ENCODE peak calls at places on chromosomes 6 and 20, in ten cellular contexts. K, M, Y, N, Q, O, S, E, A and X are unnamed samples.

GRCh38 chr6:87183687-87184086 is 28.3 kb downstream of the ZNF292 start:
- DNase-seq in K (peak; percentile 77), M (no peak), Y (no peak), N (no peak), Q (no peak), O (peak; percentile 2), S (peak; percentile 87), E (peak; percentile 45), A (no peak), X (no peak)

GRCh38 chr6:112037783-112038216 is 16.1 kb upstream of the CCN6 start:
- DNase-seq in K (peak; percentile 90), M (peak; percentile 43), Y (no peak), N (no peak), Q (peak; percentile 67), O (peak; percentile 97), S (peak; percentile 93), E (peak; percentile 98), A (no peak), X (no peak)

GRCh38 chr20:13397300-13397724 is 176.2 kb downstream of the ISM1 start:
- DNase-seq in K (peak; percentile 53), M (no peak), Y (no peak), N (no peak), Q (no peak), O (no peak), S (peak; percentile 56), E (peak; percentile 85), A (no peak), X (no peak)

GRCh38 chr6:39029156-39030011 is 19.2 kb upstream of the GLP1R start:
- DNase-seq in K (no peak), M (no peak), Y (no peak), N (peak; percentile 23), Q (peak; percentile 47), O (peak; percentile 30), S (peak; percentile 4), E (peak; percentile 18), A (peak; percentile 82), X (no peak)

GRCh38 chr6:130734161-130734560 is 93.0 kb upstream of the SMLR1 start:
- DNase-seq in K (no peak), M (no peak), Y (no peak), N (no peak), Q (no peak), O (no peak), S (no peak), E (no peak), A (no peak), X (no peak)

GRCh38 chr6:22098623-22099022 is 198.2 kb downstream of the PRL start:
- DNase-seq in K (peak; percentile 71), M (no peak), Y (no peak), N (no peak), Q (no peak), O (peak; percentile 4), S (peak; percentile 39), E (no peak), A (no peak), X (no peak)

GRCh38 chr6:149107520-149107919 is 210.0 kb upstream of the TAB2 start:
- DNase-seq in K (no peak), M (no peak), Y (no peak), N (no peak), Q (no peak), O (no peak), S (no peak), E (no peak), A (no peak), X (no peak)

GRCh38 chr20:50828363-50829136 is 33.7 kb downstream of the BCAS4 start:
- DNase-seq in K (no peak), M (no peak), Y (no peak), N (no peak), Q (no peak), O (no peak), S (no peak), E (no peak), A (no peak), X (no peak)

GRCh38 chr20:48723308-48724264 is 104.2 kb downstream of the PREX1 start:
- DNase-seq in K (no peak), M (peak; percentile 49), Y (no peak), N (peak; percentile 64), Q (no peak), O (no peak), S (peak; percentile 15), E (no peak), A (no peak), X (no peak)

GRCh38 chr6:134795001-134795400 is 154.9 kb downstream of the ALDH8A1 start:
- DNase-seq in K (no peak), M (no peak), Y (no peak), N (no peak), Q (no peak), O (no peak), S (no peak), E (no peak), A (no peak), X (no peak)

GRCh38 chr6:134902074-134902861 is 47.6 kb downstream of the ALDH8A1 start:
- DNase-seq in K (no peak), M (no peak), Y (no peak), N (no peak), Q (no peak), O (no peak), S (no peak), E (peak; percentile 15), A (no peak), X (no peak)

GRCh38 chr6:26243742-26244141 is 121.3 kb upstream of the BTN3A2 start:
- DNase-seq in K (no peak), M (no peak), Y (no peak), N (no peak), Q (no peak), O (no peak), S (no peak), E (no peak), A (no peak), X (no peak)

GRCh38 chr6:37699138-37699766 is 1.6 kb upstream of the MDGA1 start:
- DNase-seq in K (no peak), M (no peak), Y (peak; percentile 89), N (no peak), Q (no peak), O (no peak), S (no peak), E (no peak), A (no peak), X (no peak)

GRCh38 chr6:68741501-68742343 is 106.6 kb downstream of the ADGRB3 start:
- DNase-seq in K (no peak), M (no peak), Y (no peak), N (no peak), Q (no peak), O (no peak), S (no peak), E (no peak), A (no peak), X (no peak)

GRCh38 chr6:148203281-148203925 is 139.2 kb upstream of the SASH1 start:
- DNase-seq in K (peak; percentile 98), M (no peak), Y (no peak), N (no peak), Q (no peak), O (no peak), S (peak; percentile 65), E (peak; percentile 49), A (no peak), X (no peak)

GRCh38 chr20:58683132-58683531 is 9.5 kb upstream of the NPEPL1 start:
- DNase-seq in K (no peak), M (no peak), Y (no peak), N (no peak), Q (no peak), O (no peak), S (no peak), E (no peak), A (no peak), X (no peak)

GRCh38 chr6:154318711-154319110 is 37.9 kb downstream of the IPCEF1 start:
- DNase-seq in K (peak; percentile 21), M (no peak), Y (no peak), N (no peak), Q (no peak), O (no peak), S (peak; percentile 25), E (peak; percentile 41), A (no peak), X (no peak)

GRCh38 chr6:26607434-26608230 is 10.9 kb downstream of the ABT1 start:
- DNase-seq in K (peak; percentile 58), M (peak; percentile 8), Y (peak; percentile 71), N (peak; percentile 58), Q (peak; percentile 64), O (peak; percentile 74), S (peak; percentile 62), E (peak; percentile 70), A (peak; percentile 63), X (peak; percentile 33)

GRCh38 chr6:45253457-45253856 is 74.7 kb upstream of the RUNX2 start:
- DNase-seq in K (no peak), M (no peak), Y (no peak), N (no peak), Q (no peak), O (no peak), S (no peak), E (no peak), A (no peak), X (no peak)

GRCh38 chr6:13462380-13463326 is 24.7 kb downstream of the GFOD1 start:
- DNase-seq in K (no peak), M (no peak), Y (no peak), N (no peak), Q (no peak), O (no peak), S (no peak), E (no peak), A (no peak), X (no peak)

GRCh38 chr20:63835031-63835858 is 4.2 kb upstream of the ZBTB46 start:
- DNase-seq in K (peak; percentile 99), M (peak; percentile 19), Y (no peak), N (peak; percentile 32), Q (peak; percentile 99), O (peak; percentile 89), S (peak; percentile 97), E (peak; percentile 100), A (peak; percentile 75), X (no peak)

GRCh38 chr20:41168281-41169183 is 31.2 kb downstream of the PLCG1 start:
- DNase-seq in K (no peak), M (no peak), Y (no peak), N (no peak), Q (no peak), O (no peak), S (no peak), E (no peak), A (no peak), X (no peak)

GRCh38 chr20:7665311-7665863 is 274.9 kb downstream of the HAO1 start:
- DNase-seq in K (no peak), M (no peak), Y (no peak), N (no peak), Q (no peak), O (no peak), S (no peak), E (no peak), A (no peak), X (no peak)

GRCh38 chr6:145886228-145886956 is 71.8 kb upstream of the FBXO30 start:
- DNase-seq in K (peak; percentile 88), M (no peak), Y (no peak), N (no peak), Q (no peak), O (no peak), S (peak; percentile 90), E (peak; percentile 74), A (no peak), X (no peak)

GRCh38 chr6:15171026-15171425 is 74.8 kb upstream of the JARID2 start:
- DNase-seq in K (no peak), M (no peak), Y (no peak), N (no peak), Q (no peak), O (no peak), S (no peak), E (no peak), A (no peak), X (no peak)

GRCh38 chr6:90362273-90362672 is 65.6 kb upstream of the BACH2 start:
- DNase-seq in K (peak; percentile 75), M (no peak), Y (no peak), N (no peak), Q (no peak), O (no peak), S (peak; percentile 74), E (no peak), A (no peak), X (no peak)

GRCh38 chr6:1322725-1323219 is 10.9 kb downstream of the FOXQ1 start:
- DNase-seq in K (peak; percentile 44), M (no peak), Y (no peak), N (no peak), Q (no peak), O (no peak), S (peak; percentile 62), E (peak; percentile 83), A (no peak), X (no peak)

GRCh38 chr6:158799051-158799792 is 19.9 kb downstream of the EZR start:
- DNase-seq in K (peak; percentile 46), M (no peak), Y (no peak), N (peak; percentile 25), Q (no peak), O (no peak), S (peak; percentile 59), E (peak; percentile 68), A (peak; percentile 61), X (no peak)